ENCODE peak calls at places on chromosomes 5 and 9, in four cellular contexts. One of them, this sample, is unnamed. For H3K36me3, the result is how much of the 10 kb centered on the place peaks cover.

GRCh38 chr5:147321569-147321968 is 86.7 kb downstream of the STK32A start:
- DNase-seq in PC-9: no peak
- DNase-seq in fibroblast of lung: no peak
- DNase-seq in CD8-positive, alpha-beta T cell: no peak
- DNase-seq in this sample: no peak

GRCh38 chr9:122246666-122247065 is 17.9 kb upstream of the LHX6 start:
- DNase-seq in PC-9: no peak
- DNase-seq in CD8-positive, alpha-beta T cell: no peak
- DNase-seq in fibroblast of lung: no peak
- DNase-seq in this sample: no peak

GRCh38 chr9:86801246-86801645 is 146.1 kb downstream of the GAS1 start:
- DNase-seq in CD8-positive, alpha-beta T cell: no peak
- DNase-seq in PC-9: no peak
- DNase-seq in fibroblast of lung: peak
- DNase-seq in this sample: no peak

GRCh38 chr5:51104556-51104955 is 278.7 kb upstream of the ISL1 start:
- DNase-seq in fibroblast of lung: no peak
- DNase-seq in CD8-positive, alpha-beta T cell: no peak
- DNase-seq in PC-9: no peak
- DNase-seq in this sample: no peak

GRCh38 chr9:126225611-126226609 is 100.7 kb upstream of the MVB12B start:
- DNase-seq in fibroblast of lung: no peak
- DNase-seq in CD8-positive, alpha-beta T cell: no peak
- DNase-seq in PC-9: no peak
- DNase-seq in this sample: no peak

GRCh38 chr9:27371382-27371781 is 74.4 kb upstream of the EQTN start:
- DNase-seq in PC-9: peak
- DNase-seq in CD8-positive, alpha-beta T cell: no peak
- DNase-seq in fibroblast of lung: peak
- DNase-seq in this sample: no peak

GRCh38 chr9:3825724-3826123 is 299.9 kb upstream of the RFX3 start:
- DNase-seq in CD8-positive, alpha-beta T cell: no peak
- DNase-seq in PC-9: no peak
- DNase-seq in fibroblast of lung: no peak
- DNase-seq in this sample: no peak

GRCh38 chr5:2423634-2424033 is 327.8 kb downstream of the IRX2 start:
- DNase-seq in fibroblast of lung: no peak
- DNase-seq in CD8-positive, alpha-beta T cell: no peak
- DNase-seq in PC-9: no peak
- DNase-seq in this sample: no peak

GRCh38 chr9:125747765-125748510 is 765 bp downstream of the PBX3 start:
- DNase-seq in fibroblast of lung: no peak
- DNase-seq in PC-9: peak
- DNase-seq in CD8-positive, alpha-beta T cell: peak
- DNase-seq in this sample: no peak

GRCh38 chr5:134949335-134949734 is 18.4 kb upstream of the CATSPER3 start:
- DNase-seq in PC-9: no peak
- DNase-seq in CD8-positive, alpha-beta T cell: no peak
- DNase-seq in fibroblast of lung: no peak
- DNase-seq in this sample: no peak

GRCh38 chr9:4228606-4229005 is 71.3 kb downstream of the GLIS3 start:
- DNase-seq in CD8-positive, alpha-beta T cell: no peak
- DNase-seq in PC-9: no peak
- DNase-seq in fibroblast of lung: peak
- DNase-seq in this sample: no peak

GRCh38 chr5:8247485-8247884 is 378.5 kb downstream of the MTRR start:
- DNase-seq in fibroblast of lung: no peak
- DNase-seq in PC-9: no peak
- DNase-seq in CD8-positive, alpha-beta T cell: no peak
- DNase-seq in this sample: no peak

GRCh38 chr9:137589441-137590122 is 730 bp downstream of the ZMYND19 start:
- DNase-seq in CD8-positive, alpha-beta T cell: no peak
- DNase-seq in fibroblast of lung: peak
- DNase-seq in PC-9: peak
- DNase-seq in this sample: no peak
- TF ChIP-seq CTCF in CD8-positive, alpha-beta T cell: no peak
- TF ChIP-seq CTCF in fibroblast of lung: no peak
- TF ChIP-seq CTCF in PC-9: no peak
- TF ChIP-seq CTCF in this sample: no peak

GRCh38 chr5:140998921-140999410 is 32.7 kb downstream of the PCDHAC2 start:
- DNase-seq in fibroblast of lung: no peak
- DNase-seq in CD8-positive, alpha-beta T cell: no peak
- DNase-seq in PC-9: no peak
- DNase-seq in this sample: no peak

GRCh38 chr5:141002667-141002965 is 36.3 kb downstream of the PCDHAC2 start:
- DNase-seq in fibroblast of lung: no peak
- DNase-seq in PC-9: no peak
- DNase-seq in CD8-positive, alpha-beta T cell: no peak
- DNase-seq in this sample: no peak

GRCh38 chr5:141001854-141002666 is 35.8 kb downstream of the PCDHAC2 start:
- DNase-seq in PC-9: peak
- DNase-seq in fibroblast of lung: no peak
- DNase-seq in CD8-positive, alpha-beta T cell: no peak
- DNase-seq in this sample: no peak

GRCh38 chr5:141003026-141003425 is 36.8 kb downstream of the PCDHAC2 start:
- DNase-seq in CD8-positive, alpha-beta T cell: no peak
- DNase-seq in fibroblast of lung: no peak
- DNase-seq in PC-9: no peak
- DNase-seq in this sample: no peak

DNA sequence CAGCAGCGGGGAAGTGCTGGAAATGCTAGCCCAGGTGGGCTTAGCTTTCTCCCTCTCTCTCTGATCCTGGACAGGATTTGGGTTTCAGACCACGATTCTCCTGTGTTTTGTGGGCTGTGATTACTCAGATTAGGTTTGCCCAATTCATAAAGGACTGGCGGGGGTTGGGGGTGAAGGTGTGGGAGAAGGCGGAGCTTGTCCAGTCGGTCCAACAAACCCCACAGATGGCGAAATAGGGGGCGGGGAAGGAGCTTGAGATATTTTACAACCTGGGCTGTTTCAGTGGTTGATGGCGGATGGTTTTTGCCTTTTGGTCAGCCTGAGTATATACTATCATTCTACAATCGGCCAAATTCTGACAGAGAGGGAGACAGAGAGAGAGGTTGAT is 35.2 kb downstream of the PCDHAC2 start:
- DNase-seq in fibroblast of lung: no peak
- DNase-seq in CD8-positive, alpha-beta T cell: no peak
- DNase-seq in PC-9: peak
- DNase-seq in this sample: no peak
- H3K4me3 ChIP-seq in fibroblast of lung: no peak
- H3K4me3 ChIP-seq in CD8-positive, alpha-beta T cell: no peak
- H3K4me3 ChIP-seq in PC-9: peak
- H3K4me3 ChIP-seq in this sample: peak

GRCh38 chr5:78112931-78113330 is 181.6 kb downstream of the AP3B1 start:
- DNase-seq in fibroblast of lung: no peak
- DNase-seq in PC-9: no peak
- DNase-seq in CD8-positive, alpha-beta T cell: no peak
- DNase-seq in this sample: no peak
- H3K36me3 ChIP-seq in fibroblast of lung: under half
- H3K36me3 ChIP-seq in PC-9: under half
- H3K36me3 ChIP-seq in CD8-positive, alpha-beta T cell: under half
- H3K36me3 ChIP-seq in this sample: under half

GRCh38 chr9:105447814-105448812 is at the start of gene FSD1L:
- DNase-seq in CD8-positive, alpha-beta T cell: peak
- DNase-seq in fibroblast of lung: peak
- DNase-seq in PC-9: peak
- DNase-seq in this sample: peak
- TF ChIP-seq CTCF in CD8-positive, alpha-beta T cell: no peak
- TF ChIP-seq CTCF in fibroblast of lung: peak
- TF ChIP-seq CTCF in PC-9: no peak
- TF ChIP-seq CTCF in this sample: no peak

DNA sequence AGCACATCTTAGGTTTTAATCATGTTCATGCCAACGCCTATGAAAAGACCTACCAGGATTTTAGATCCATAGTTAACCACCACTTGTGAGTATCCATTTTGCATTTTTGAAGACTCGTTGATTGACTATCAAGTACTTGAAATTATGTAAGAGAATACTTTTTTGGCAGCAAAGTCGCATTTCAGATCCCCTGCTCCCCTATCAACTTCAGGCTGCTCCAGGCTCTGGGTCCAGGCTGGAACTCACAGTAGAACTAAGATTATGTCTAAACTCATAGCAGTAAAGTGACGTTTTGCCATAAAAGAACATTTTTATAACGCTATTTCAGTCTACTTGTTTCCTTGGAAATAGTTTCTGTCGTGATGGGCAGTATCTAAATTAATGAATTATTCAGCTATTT is 267.7 kb downstream of the FANCC start:
- DNase-seq in fibroblast of lung: no peak
- DNase-seq in PC-9: no peak
- DNase-seq in CD8-positive, alpha-beta T cell: no peak
- DNase-seq in this sample: no peak
- H3K4me3 ChIP-seq in fibroblast of lung: peak
- H3K4me3 ChIP-seq in PC-9: peak
- H3K4me3 ChIP-seq in CD8-positive, alpha-beta T cell: no peak
- H3K4me3 ChIP-seq in this sample: peak

GRCh38 chr9:120402741-120403542 is 177.0 kb downstream of the CDK5RAP2 start:
- DNase-seq in PC-9: peak
- DNase-seq in fibroblast of lung: peak
- DNase-seq in CD8-positive, alpha-beta T cell: no peak
- DNase-seq in this sample: no peak
- H3K36me3 ChIP-seq in PC-9: under half
- H3K36me3 ChIP-seq in fibroblast of lung: under half
- H3K36me3 ChIP-seq in CD8-positive, alpha-beta T cell: under half
- H3K36me3 ChIP-seq in this sample: half or more

DNA sequence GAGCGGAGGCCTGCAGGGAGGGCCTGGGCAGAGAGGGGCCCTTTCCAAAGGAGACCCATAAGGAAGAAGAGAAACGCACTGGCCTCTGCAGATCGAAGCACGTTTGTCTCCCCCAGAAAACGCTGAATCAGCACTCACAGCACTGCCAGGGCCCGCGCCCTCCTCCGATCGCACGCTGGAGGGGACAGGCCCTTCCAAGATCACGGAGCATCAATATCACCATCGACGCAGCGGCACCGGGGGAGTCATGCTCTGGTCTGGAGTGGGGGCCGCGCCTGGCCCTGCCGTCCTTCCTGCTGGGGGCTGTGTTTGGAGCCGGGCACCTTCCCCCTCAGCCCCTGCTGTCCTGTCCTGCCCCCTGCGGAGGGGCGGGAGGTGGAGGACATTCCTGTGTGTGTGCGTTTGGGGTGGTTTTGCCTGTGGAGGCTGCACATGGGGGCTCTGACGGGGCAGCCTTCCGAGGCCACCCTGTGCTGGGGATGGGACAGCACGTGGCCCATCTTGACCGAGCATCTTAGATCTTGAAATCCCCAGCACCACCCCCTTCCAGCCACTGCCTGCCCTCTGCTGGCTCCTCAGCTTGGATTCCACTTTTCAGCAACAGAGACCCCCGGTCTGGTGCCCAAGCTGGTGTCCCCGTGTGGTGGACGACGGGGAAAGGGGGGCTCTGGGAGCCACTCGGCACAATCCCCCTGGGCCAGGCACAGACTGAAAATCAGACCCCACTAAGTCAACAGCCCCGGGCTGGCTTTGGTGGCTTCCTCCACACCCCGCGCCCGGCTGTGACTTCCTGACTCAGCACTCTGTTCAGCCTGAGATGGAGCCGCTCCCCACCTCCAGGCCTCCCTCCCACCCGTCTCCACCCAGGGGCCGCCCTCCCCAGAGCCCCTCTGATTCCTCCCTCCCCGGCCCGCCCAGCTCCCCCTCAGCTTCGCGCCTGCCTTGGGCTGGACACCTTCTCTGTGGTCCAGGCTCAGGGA is 8.3 kb downstream of the TMEM250 start:
- DNase-seq in CD8-positive, alpha-beta T cell: no peak
- DNase-seq in PC-9: no peak
- DNase-seq in fibroblast of lung: peak
- DNase-seq in this sample: no peak
- TF ChIP-seq CTCF in CD8-positive, alpha-beta T cell: no peak
- TF ChIP-seq CTCF in PC-9: no peak
- TF ChIP-seq CTCF in fibroblast of lung: peak
- TF ChIP-seq CTCF in this sample: no peak

GRCh38 chr5:165242701-165243100 is 1737.3 kb downstream of the MAT2B start:
- DNase-seq in fibroblast of lung: peak
- DNase-seq in PC-9: no peak
- DNase-seq in CD8-positive, alpha-beta T cell: no peak
- DNase-seq in this sample: no peak
- H3K4me3 ChIP-seq in fibroblast of lung: no peak
- H3K4me3 ChIP-seq in PC-9: no peak
- H3K4me3 ChIP-seq in CD8-positive, alpha-beta T cell: no peak
- H3K4me3 ChIP-seq in this sample: no peak

GRCh38 chr9:137266162-137266527 is 11.0 kb downstream of the NELFB start:
- DNase-seq in CD8-positive, alpha-beta T cell: no peak
- DNase-seq in fibroblast of lung: no peak
- DNase-seq in PC-9: no peak
- DNase-seq in this sample: no peak

GRCh38 chr9:137265496-137266161 is 10.5 kb downstream of the NELFB start:
- DNase-seq in CD8-positive, alpha-beta T cell: no peak
- DNase-seq in fibroblast of lung: no peak
- DNase-seq in PC-9: no peak
- DNase-seq in this sample: no peak

GRCh38 chr9:137262909-137263285 is 7.8 kb downstream of the NELFB start:
- DNase-seq in PC-9: no peak
- DNase-seq in CD8-positive, alpha-beta T cell: no peak
- DNase-seq in fibroblast of lung: no peak
- DNase-seq in this sample: no peak

GRCh38 chr9:137263506-137263905 is 8.4 kb downstream of the NELFB start:
- DNase-seq in CD8-positive, alpha-beta T cell: no peak
- DNase-seq in fibroblast of lung: no peak
- DNase-seq in PC-9: no peak
- DNase-seq in this sample: no peak

GRCh38 chr9:137264067-137264466 is 8.9 kb downstream of the NELFB start:
- DNase-seq in fibroblast of lung: no peak
- DNase-seq in CD8-positive, alpha-beta T cell: no peak
- DNase-seq in PC-9: no peak
- DNase-seq in this sample: no peak
- H3K36me3 ChIP-seq in fibroblast of lung: under half
- H3K36me3 ChIP-seq in CD8-positive, alpha-beta T cell: under half
- H3K36me3 ChIP-seq in PC-9: under half
- H3K36me3 ChIP-seq in this sample: under half

GRCh38 chr5:35331941-35332340 is 101.7 kb upstream of the PRLR start:
- DNase-seq in PC-9: no peak
- DNase-seq in fibroblast of lung: no peak
- DNase-seq in CD8-positive, alpha-beta T cell: no peak
- DNase-seq in this sample: no peak
- TF ChIP-seq CTCF in PC-9: no peak
- TF ChIP-seq CTCF in fibroblast of lung: no peak
- TF ChIP-seq CTCF in CD8-positive, alpha-beta T cell: no peak
- TF ChIP-seq CTCF in this sample: no peak

This sample was measured in thoracic aorta.